ENCODE peak calls at places on chromosomes 13 and 19, in seven cellular contexts. S is T-cell; E is activated naive CD4-positive, alpha-beta T cell treated with anti-CD3 and anti-CD28 coated beads for 36 hours; F is mesendoderm; P is GM12891; J is transverse colon; N is globus pallidus. O is an unnamed sample.

GRCh38 chr13:97976551-97977375 is 23.3 kb downstream of the IPO5 start:
- DNase-seq in S (peak), E (peak), F (peak), P (peak), J (peak), N (peak), O (peak)

GRCh38 chr13:99380921-99381645 is 73.9 kb upstream of the GPR183 start:
- DNase-seq in S (peak), E (peak), F (no peak), P (no peak), J (no peak), N (no peak), O (no peak)

GRCh38 chr19:33298146-33298911 is 4.0 kb downstream of the CEBPA start:
- DNase-seq in S (no peak), E (no peak), F (no peak), P (no peak), J (peak), N (no peak), O (no peak)

GRCh38 chr19:41595890-41596280 is 19.9 kb downstream of the CEACAM21 start:
- DNase-seq in S (no peak), E (no peak), F (no peak), P (no peak), J (no peak), N (no peak), O (no peak)

GRCh38 chr13:50320297-50320862 is 305.1 kb downstream of the KCNRG start:
- DNase-seq in S (no peak), E (no peak), F (no peak), P (no peak), J (no peak), N (no peak), O (no peak)

GRCh38 chr13:113178896-113179167 is 20.4 kb downstream of the PROZ start:
- DNase-seq in S (no peak), E (no peak), F (no peak), P (no peak), J (no peak), N (no peak), O (no peak)

GRCh38 chr19:11626252-11626651 is 29.0 kb downstream of the ZNF627 start:
- DNase-seq in S (no peak), E (no peak), F (no peak), P (no peak), J (peak), N (peak), O (no peak)

GRCh38 chr19:3608750-3609322 is 2.2 kb upstream of the TBXA2R start:
- DNase-seq in S (no peak), E (no peak), F (no peak), P (no peak), J (no peak), N (no peak), O (no peak)

GRCh38 chr19:13093407-13094284 is 9.0 kb downstream of the LYL1 start:
- DNase-seq in S (peak), E (peak), F (peak), P (peak), J (peak), N (peak), O (peak)

GRCh38 chr13:40648040-40648439 is 18.4 kb downstream of the FOXO1 start:
- DNase-seq in S (no peak), E (no peak), F (no peak), P (no peak), J (no peak), N (no peak), O (no peak)

GRCh38 chr19:9205506-9206113 is 13.8 kb downstream of the OR7D4 start:
- DNase-seq in S (peak), E (peak), F (peak), P (peak), J (peak), N (peak), O (peak)

GRCh38 chr13:48318714-48319457 is 15.3 kb downstream of the RB1 start:
- DNase-seq in S (no peak), E (peak), F (no peak), P (no peak), J (no peak), N (no peak), O (no peak)

O was measured in glutamatergic neuron.